ENCODE peak calls at places on chromosome 9, in ten cellular contexts. A is HCT116, E is neural progenitor cell, P is A673, X is H1, R is fibroblast of lung, O is MM.1S, T is astrocyte, F is keratinocyte, Y is endothelial cell of umbilical vein. N is an unnamed sample.
A peak's percentile ranks its signal among the peaks of the same experiment; 100 is the strongest.

GRCh38 chr9:92660266-92660665 is 9.7 kb downstream of the IPPK start:
- DNase-seq in A (no peak), E (no peak), P (no peak), X (no peak), R (no peak), O (no peak), T (no peak), F (no peak), Y (no peak), N (no peak)

GRCh38 chr9:109856785-109857184 is 76.8 kb downstream of the PALM2AKAP2 start:
- DNase-seq in A (peak; percentile 28), E (peak; percentile 9), P (no peak), X (no peak), R (peak; percentile 41), O (no peak), T (peak; percentile 23), F (no peak), Y (no peak), N (no peak)

GRCh38 chr9:100720922-100721321 is 143.0 kb downstream of the CAVIN4 start:
- DNase-seq in A (no peak), E (no peak), P (no peak), X (no peak), R (peak; percentile 44), O (no peak), T (peak; percentile 20), F (no peak), Y (no peak), N (peak; percentile 19)

GRCh38 chr9:16309350-16310271 is 560.9 kb downstream of the BNC2 start:
- DNase-seq in A (no peak), E (peak; percentile 77), P (no peak), X (no peak), R (no peak), O (no peak), T (no peak), F (no peak), Y (no peak), N (peak; percentile 60)

GRCh38 chr9:127283917-127284316 is 19.3 kb downstream of the GARNL3 start:
- DNase-seq in A (no peak), E (peak; percentile 21), P (peak; percentile 17), X (no peak), R (peak; percentile 29), O (no peak), T (peak; percentile 16), F (no peak), Y (peak; percentile 20), N (peak; percentile 52)

GRCh38 chr9:99818439-99818992 is 3.2 kb upstream of the NR4A3 start:
- DNase-seq in A (no peak), E (peak; percentile 59), P (no peak), X (no peak), R (no peak), O (no peak), T (no peak), F (no peak), Y (no peak), N (no peak)

GRCh38 chr9:136705564-136705963 is 6.8 kb upstream of the DIPK1B start:
- DNase-seq in A (no peak), E (no peak), P (no peak), X (no peak), R (no peak), O (no peak), T (no peak), F (no peak), Y (no peak), N (no peak)

GRCh38 chr9:75624984-75625383 is 265.5 kb upstream of the PCSK5 start:
- DNase-seq in A (no peak), E (no peak), P (no peak), X (no peak), R (no peak), O (no peak), T (no peak), F (no peak), Y (no peak), N (no peak)

GRCh38 chr9:82695704-82696103 is 367.2 kb downstream of the RASEF start:
- DNase-seq in A (no peak), E (no peak), P (no peak), X (no peak), R (no peak), O (no peak), T (no peak), F (no peak), Y (no peak), N (no peak)

GRCh38 chr9:114888599-114888998 is 41.8 kb downstream of the TNFSF8 start:
- DNase-seq in A (no peak), E (no peak), P (no peak), X (no peak), R (no peak), O (no peak), T (no peak), F (no peak), Y (no peak), N (no peak)

GRCh38 chr9:38032266-38032830 is 36.7 kb downstream of the SHB start:
- DNase-seq in A (no peak), E (no peak), P (no peak), X (no peak), R (no peak), O (no peak), T (no peak), F (no peak), Y (peak; percentile 73), N (peak; percentile 59)

GRCh38 chr9:14228602-14229001 is 85.3 kb downstream of the NFIB start:
- DNase-seq in A (no peak), E (no peak), P (no peak), X (no peak), R (no peak), O (no peak), T (no peak), F (no peak), Y (no peak), N (no peak)

GRCh38 chr9:88258012-88258411 is 119.7 kb upstream of the SPATA31C2 start:
- DNase-seq in A (no peak), E (no peak), P (peak; percentile 22), X (no peak), R (peak; percentile 84), O (no peak), T (peak; percentile 81), F (no peak), Y (peak; percentile 64), N (peak; percentile 72)

GRCh38 chr9:74742792-74743389 is 144.8 kb downstream of the TRPM6 start:
- DNase-seq in A (peak; percentile 19), E (peak; percentile 61), P (peak; percentile 45), X (no peak), R (peak; percentile 20), O (peak; percentile 21), T (peak; percentile 10), F (no peak), Y (peak; percentile 44), N (peak; percentile 39)

GRCh38 chr9:90969021-90969675 is 167.5 kb downstream of the SYK start:
- DNase-seq in A (no peak), E (no peak), P (no peak), X (no peak), R (no peak), O (peak; percentile 3), T (no peak), F (peak; percentile 82), Y (no peak), N (no peak)
- H3K27ac ChIP-seq in A (no peak overlapping the region), E (no peak overlapping the region), P (no peak overlapping the region), X (no peak overlapping the region), R (no peak overlapping the region), O (no peak overlapping the region), T (no peak overlapping the region), F (peak overlapping the region; percentile 82), Y (no peak overlapping the region), N (no peak overlapping the region)

GRCh38 chr9:841371-842209 is at the start of gene DMRT1:
- DNase-seq in A (no peak), E (peak; percentile 74), P (no peak), X (no peak), R (no peak), O (no peak), T (no peak), F (no peak), Y (no peak), N (peak; percentile 13)
- TF ChIP-seq EZH2 in A (no peak), E (no peak), P (no peak), X (peak; percentile 66), R (peak; percentile 19), O (no peak), T (peak; percentile 72), F (peak; percentile 6), Y (peak; percentile 23), N (no peak)

GRCh38 chr9:129331772-129332512 is 153.9 kb upstream of the IER5L start:
- DNase-seq in A (no peak), E (no peak), P (no peak), X (no peak), R (no peak), O (no peak), T (no peak), F (peak; percentile 89), Y (no peak), N (no peak)

GRCh38 chr9:129332581-129332980 is 154.5 kb upstream of the IER5L start:
- DNase-seq in A (no peak), E (no peak), P (no peak), X (no peak), R (no peak), O (no peak), T (no peak), F (no peak), Y (no peak), N (no peak)

GRCh38 chr9:129333961-129334743 is 156.1 kb upstream of the IER5L start:
- DNase-seq in A (peak; percentile 93), E (peak; percentile 93), P (peak; percentile 88), X (peak; percentile 94), R (peak; percentile 99), O (no peak), T (peak; percentile 98), F (peak; percentile 95), Y (peak; percentile 49), N (peak; percentile 96)

GRCh38 chr9:129334744-129335080 is 156.7 kb upstream of the IER5L start:
- DNase-seq in A (no peak), E (no peak), P (no peak), X (no peak), R (no peak), O (no peak), T (no peak), F (no peak), Y (no peak), N (no peak)

GRCh38 chr9:129333613-129333960 is 155.5 kb upstream of the IER5L start:
- DNase-seq in A (peak; percentile 51), E (no peak), P (no peak), X (no peak), R (no peak), O (no peak), T (no peak), F (no peak), Y (no peak), N (peak; percentile 70)
- H3K27ac ChIP-seq in A (peak overlapping the region; percentile 100), E (no peak overlapping the region), P (peak overlapping the region; percentile 85), X (peak overlapping the region; percentile 92), R (peak overlapping the region; percentile 60), O (no peak overlapping the region), T (peak overlapping the region; percentile 76), F (peak overlapping the region; percentile 91), Y (no peak overlapping the region), N (peak overlapping the region; percentile 96)

DNA sequence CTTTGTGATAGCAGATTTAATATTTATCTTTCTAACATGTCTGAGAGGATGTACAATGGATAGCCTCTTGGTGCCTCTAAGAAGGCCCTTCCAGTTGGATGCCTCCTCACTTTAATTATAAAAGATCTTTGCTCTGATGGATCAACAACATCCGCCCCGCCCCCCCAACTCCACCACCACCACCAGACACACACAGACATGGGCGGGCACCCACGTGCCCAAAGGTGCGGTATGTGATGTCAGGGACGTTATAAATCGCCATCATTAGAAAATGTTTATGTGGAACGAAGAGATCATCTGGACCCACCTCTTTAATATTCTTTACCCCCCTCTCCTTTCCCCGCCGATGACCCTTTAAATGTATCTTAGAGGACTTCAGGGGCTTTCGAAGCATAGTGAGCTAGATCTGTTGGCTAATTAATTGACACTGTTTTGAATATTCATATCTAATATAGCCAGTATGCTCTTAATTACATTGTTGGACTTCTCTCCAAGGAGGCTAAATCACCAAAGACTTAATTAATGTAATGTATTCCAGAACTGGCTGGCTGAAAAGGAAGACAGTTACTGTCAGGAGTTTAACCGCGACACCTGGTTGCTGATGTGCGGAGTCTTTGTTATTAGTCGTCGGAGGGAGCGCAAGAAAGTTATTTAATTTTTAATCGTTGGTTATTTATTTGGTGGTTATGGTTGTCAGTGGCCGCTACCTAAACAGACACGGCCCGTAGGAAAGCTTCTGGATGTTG is 6.1 kb upstream of the FOXB2 start:
- DNase-seq in A (no peak), E (peak; percentile 17), P (no peak), X (no peak), R (no peak), O (no peak), T (no peak), F (no peak), Y (no peak), N (no peak)
- TF ChIP-seq EZH2 in A (no peak), E (peak; percentile 31), P (peak; percentile 32), X (no peak), R (no peak), O (no peak), T (no peak), F (no peak), Y (no peak), N (peak; percentile 56)

N was measured in hepatocyte.